ENCODE peak calls at places on chromosome 16, in five cellular contexts. One of them, this sample, is unnamed.

GRCh38 chr16:2709588-2709984 is 10.4 kb downstream of the PRSS27 start:
- DNase-seq in A549: no peak
- DNase-seq in iris pigment epithelial cell: no peak
- DNase-seq in GM04503: no peak
- DNase-seq in endothelial cell: no peak
- DNase-seq in this sample: no peak

GRCh38 chr16:82061861-82062525 is 26.9 kb downstream of the HSD17B2 start:
- DNase-seq in A549: peak; percentile 47
- DNase-seq in iris pigment epithelial cell: peak; percentile 47
- DNase-seq in GM04503: no peak
- DNase-seq in endothelial cell: peak; percentile 10
- DNase-seq in this sample: no peak

GRCh38 chr16:87086156-87086555 is 231.0 kb downstream of the C16orf95 start:
- DNase-seq in A549: no peak
- DNase-seq in iris pigment epithelial cell: peak; percentile 69
- DNase-seq in GM04503: no peak
- DNase-seq in endothelial cell: no peak
- DNase-seq in this sample: no peak

GRCh38 chr16:50533317-50533716 is 14.9 kb upstream of the NKD1 start:
- DNase-seq in A549: no peak
- DNase-seq in iris pigment epithelial cell: no peak
- DNase-seq in GM04503: no peak
- DNase-seq in endothelial cell: no peak
- DNase-seq in this sample: no peak

GRCh38 chr16:89723279-89724250 is 2.2 kb downstream of the ZNF276 start:
- DNase-seq in A549: no peak
- DNase-seq in iris pigment epithelial cell: peak; percentile 34
- DNase-seq in GM04503: no peak
- DNase-seq in endothelial cell: no peak
- DNase-seq in this sample: no peak

GRCh38 chr16:79966226-79966625 is 365.7 kb upstream of the MAF start:
- DNase-seq in A549: no peak
- DNase-seq in iris pigment epithelial cell: no peak
- DNase-seq in GM04503: no peak
- DNase-seq in endothelial cell: no peak
- DNase-seq in this sample: no peak

GRCh38 chr16:70252355-70252988 is 732 bp upstream of the EXOSC6 start:
- DNase-seq in A549: peak; percentile 30
- DNase-seq in iris pigment epithelial cell: no peak
- DNase-seq in GM04503: no peak
- DNase-seq in endothelial cell: peak; percentile 58
- DNase-seq in this sample: no peak

GRCh38 chr16:56708821-56709685 is 20.9 kb upstream of the NUP93 start:
- DNase-seq in A549: no peak
- DNase-seq in iris pigment epithelial cell: no peak
- DNase-seq in GM04503: no peak
- DNase-seq in endothelial cell: no peak
- DNase-seq in this sample: no peak

GRCh38 chr16:84308120-84308519 is 13.4 kb downstream of the WFDC1 start:
- DNase-seq in A549: peak; percentile 64
- DNase-seq in iris pigment epithelial cell: peak; percentile 17
- DNase-seq in GM04503: no peak
- DNase-seq in endothelial cell: peak; percentile 75
- DNase-seq in this sample: no peak

This sample was measured in HS-5.